ENCODE peak calls at places on chromosomes 1 and 21, in seven cellular contexts. H is uterus; G is activated CD8-positive, alpha-beta memory T cell treated with anti-CD3 and anti-CD28 coated beads, Interleukin-2, amount 50 U/mL, for 48 hours; D is DMS 273 treated with DMSO at 0.1 percent for 48 hours; P is mammary epithelial cell; C is mesothelial cell of epicardium; M is hippocampal formation. X is an unnamed sample.
A peak's percentile ranks its signal among the peaks of the same experiment; 100 is the strongest.

GRCh38 chr1:109792056-109792831 is 28.5 kb upstream of the EPS8L3 start:
- DNase-seq in H (peak; percentile 77), G (peak; percentile 55), D (peak; percentile 71), P (peak; percentile 52), C (peak; percentile 87), M (peak; percentile 57), X (no peak)

GRCh38 chr1:29683472-29683871 is 447.1 kb downstream of the PTPRU start:
- DNase-seq in H (no peak), G (peak; percentile 20), D (no peak), P (no peak), C (no peak), M (no peak), X (no peak)

GRCh38 chr1:184222561-184223157 is 164.2 kb upstream of the C1orf21 start:
- DNase-seq in H (peak; percentile 35), G (peak; percentile 62), D (no peak), P (peak; percentile 48), C (no peak), M (peak; percentile 17), X (no peak)

GRCh38 chr1:118275716-118276115 is 90.7 kb upstream of the SPAG17 start:
- DNase-seq in H (no peak), G (no peak), D (no peak), P (no peak), C (no peak), M (no peak), X (no peak)

GRCh38 chr1:17627239-17628052 is 87.9 kb downstream of the ARHGEF10L start:
- DNase-seq in H (no peak), G (no peak), D (no peak), P (no peak), C (no peak), M (no peak), X (no peak)

GRCh38 chr1:7493711-7494110 is 277.4 kb upstream of the VAMP3 start:
- DNase-seq in H (no peak), G (no peak), D (no peak), P (no peak), C (no peak), M (no peak), X (no peak)

GRCh38 chr21:29196021-29196663 is 65.7 kb downstream of the MAP3K7CL start:
- DNase-seq in H (peak; percentile 46), G (peak; percentile 61), D (no peak), P (peak; percentile 91), C (no peak), M (peak; percentile 10), X (no peak)

GRCh38 chr1:33163621-33164071 is 18.2 kb downstream of the TRIM62 start:
- DNase-seq in H (no peak), G (no peak), D (no peak), P (no peak), C (no peak), M (no peak), X (no peak)